ENCODE peak calls at places on chromosomes 1 and 21, in nine cellular contexts. K is naive thymus-derived CD4-positive, alpha-beta T cell; M is heart left ventricle; P is endothelial cell of umbilical vein; Z is lung; C is vagina; J is uterus; F is AG04450; D is fibroblast of lung. L is an unnamed sample.

GRCh38 chr1:28915036-28915895 is 897 bp downstream of the EPB41 start:
- DNase-seq in K (peak; percentile 55), M (no peak), P (peak; percentile 59), Z (no peak), C (no peak), J (peak; percentile 26), F (no peak), D (peak; percentile 54), L (no peak)

GRCh38 chr1:248699099-248699498 is 3.5 kb downstream of the OR14I1 start:
- DNase-seq in K (no peak), M (no peak), P (no peak), Z (no peak), C (no peak), J (no peak), F (no peak), D (no peak), L (no peak)

GRCh38 chr1:6260433-6260934 is 414 bp downstream of the GPR153 start:
- DNase-seq in K (no peak), M (no peak), P (peak; percentile 19), Z (no peak), C (no peak), J (no peak), F (no peak), D (no peak), L (peak; percentile 61)

GRCh38 chr1:145714524-145715111 is 4.7 kb upstream of the CD160 start:
- DNase-seq in K (no peak), M (peak; percentile 65), P (no peak), Z (no peak), C (no peak), J (no peak), F (no peak), D (no peak), L (no peak)

GRCh38 chr1:25650219-25650576 is 33.6 kb downstream of the MAN1C1 start:
- DNase-seq in K (no peak), M (no peak), P (no peak), Z (no peak), C (no peak), J (no peak), F (no peak), D (no peak), L (no peak)

GRCh38 chr1:47527653-47528272 is 89.9 kb downstream of the FOXD2 start:
- DNase-seq in K (no peak), M (no peak), P (peak; percentile 28), Z (peak; percentile 52), C (no peak), J (no peak), F (no peak), D (no peak), L (peak; percentile 30)

GRCh38 chr1:1554926-1555915 is 14.8 kb upstream of the TMEM240 start:
- DNase-seq in K (no peak), M (no peak), P (peak; percentile 20), Z (no peak), C (no peak), J (no peak), F (no peak), D (peak; percentile 74), L (peak; percentile 69)

GRCh38 chr1:11648732-11649158 is 5.5 kb downstream of the FBXO2 start:
- DNase-seq in K (peak; percentile 49), M (no peak), P (no peak), Z (no peak), C (no peak), J (no peak), F (no peak), D (no peak), L (peak; percentile 90)

GRCh38 chr1:32014937-32015363 is 1.3 kb downstream of the KHDRBS1 start:
- DNase-seq in K (no peak), M (no peak), P (peak; percentile 58), Z (no peak), C (no peak), J (no peak), F (no peak), D (no peak), L (no peak)

GRCh38 chr1:233289676-233290075 is 5.8 kb downstream of the PCNX2 start:
- DNase-seq in K (no peak), M (no peak), P (peak; percentile 23), Z (no peak), C (no peak), J (no peak), F (no peak), D (no peak), L (no peak)

GRCh38 chr1:5993553-5994510 is 1.6 kb upstream of the NPHP4 start:
- DNase-seq in K (peak; percentile 17), M (peak; percentile 63), P (no peak), Z (no peak), C (no peak), J (no peak), F (no peak), D (no peak), L (peak; percentile 90)

GRCh38 chr1:78911956-78912880 is 94.3 kb downstream of the ADGRL4 start:
- DNase-seq in K (no peak), M (no peak), P (no peak), Z (no peak), C (no peak), J (no peak), F (no peak), D (peak; percentile 50), L (no peak)

GRCh38 chr1:226736001-226736907 is 2.8 kb downstream of the ITPKB start:
- DNase-seq in K (no peak), M (peak; percentile 75), P (no peak), Z (no peak), C (no peak), J (peak; percentile 67), F (no peak), D (no peak), L (no peak)

GRCh38 chr1:176843352-176844297 is 320.9 kb downstream of the ASTN1 start:
- DNase-seq in K (no peak), M (no peak), P (no peak), Z (no peak), C (no peak), J (peak; percentile 17), F (peak; percentile 0), D (peak; percentile 52), L (peak; percentile 67)

GRCh38 chr1:106498238-106498637 is 558.2 kb upstream of the PRMT6 start:
- DNase-seq in K (no peak), M (no peak), P (no peak), Z (no peak), C (no peak), J (no peak), F (no peak), D (peak; percentile 1), L (no peak)

GRCh38 chr1:179184403-179184802 is 45.1 kb downstream of the ABL2 start:
- DNase-seq in K (no peak), M (no peak), P (no peak), Z (no peak), C (no peak), J (no peak), F (no peak), D (no peak), L (no peak)

GRCh38 chr1:234503193-234504050 is 24.4 kb upstream of the TARBP1 start:
- DNase-seq in K (no peak), M (no peak), P (no peak), Z (no peak), C (no peak), J (no peak), F (no peak), D (no peak), L (no peak)

GRCh38 chr21:27244356-27244755 is 277.5 kb upstream of the ADAMTS5 start:
- DNase-seq in K (no peak), M (no peak), P (no peak), Z (no peak), C (no peak), J (no peak), F (no peak), D (peak; percentile 57), L (no peak)

GRCh38 chr1:28855469-28855944 is 43.5 kb downstream of the OPRD1 start:
- DNase-seq in K (no peak), M (no peak), P (no peak), Z (no peak), C (no peak), J (no peak), F (no peak), D (no peak), L (peak; percentile 67)

GRCh38 chr1:7432896-7433380 is 338.2 kb upstream of the VAMP3 start:
- DNase-seq in K (no peak), M (peak; percentile 33), P (no peak), Z (no peak), C (no peak), J (no peak), F (no peak), D (no peak), L (no peak)

DNA sequence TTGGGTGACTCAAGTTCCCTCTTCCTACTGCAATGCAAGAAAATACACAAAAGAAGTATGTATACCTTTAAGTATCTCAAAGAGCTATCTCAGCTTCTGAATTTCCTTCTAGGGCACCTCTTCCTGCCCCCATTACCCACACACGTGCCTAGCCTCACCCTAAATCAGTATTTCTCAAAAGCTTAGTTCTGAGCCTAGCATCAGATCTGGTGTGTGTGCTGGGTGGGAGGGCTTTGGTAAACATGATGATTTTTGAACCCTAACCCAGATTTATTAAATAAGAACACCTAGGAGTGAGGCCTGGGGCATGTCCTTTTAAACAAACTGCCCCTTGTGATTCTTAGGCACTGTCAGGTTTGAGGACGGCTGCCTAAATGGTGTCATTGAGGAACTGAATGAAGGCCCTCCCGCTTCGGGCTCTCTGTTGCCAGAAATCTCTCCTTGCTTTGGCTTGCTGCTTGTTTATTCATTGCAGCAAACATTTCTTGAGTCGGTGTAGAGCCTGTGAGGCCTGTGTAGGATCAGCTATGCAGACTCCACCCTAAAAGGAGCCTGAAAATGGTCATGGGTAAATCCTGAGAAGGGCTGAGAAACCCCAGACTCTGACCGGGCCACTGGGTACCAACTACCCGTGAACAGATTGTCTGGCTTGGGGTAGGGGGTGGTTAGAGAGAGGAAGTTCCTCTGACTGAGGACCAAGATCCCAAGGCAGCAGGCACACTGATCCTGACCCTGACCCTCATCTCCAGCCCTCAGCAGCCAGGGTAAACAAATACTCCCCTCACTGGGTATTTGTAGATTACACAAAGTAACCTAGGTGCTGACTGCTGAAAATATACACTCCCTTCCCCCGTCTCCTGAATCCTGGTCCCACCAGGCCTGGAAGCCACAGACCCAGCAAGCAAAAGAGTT is 3.0 kb downstream of the IL6R start:
- DNase-seq in K (peak; percentile 35), M (no peak), P (no peak), Z (no peak), C (no peak), J (peak; percentile 44), F (no peak), D (peak; percentile 42), L (no peak)
- H3K4me3 ChIP-seq in K (peak overlapping the region; percentile 72), M (peak overlapping the region; percentile 73), P (no peak overlapping the region), Z (no peak overlapping the region), C (peak overlapping the region; percentile 2), J (no peak overlapping the region), F (no peak overlapping the region), D (no peak overlapping the region), L (no peak overlapping the region)

GRCh38 chr21:45535341-45536081 is 6.7 kb downstream of the SLC19A1 start:
- DNase-seq in K (no peak), M (peak; percentile 63), P (no peak), Z (no peak), C (no peak), J (peak; percentile 14), F (no peak), D (no peak), L (no peak)
- H3K4me3 ChIP-seq in K (no peak overlapping the region), M (no peak overlapping the region), P (no peak overlapping the region), Z (no peak overlapping the region), C (no peak overlapping the region), J (no peak overlapping the region), F (no peak overlapping the region), D (no peak overlapping the region), L (no peak overlapping the region)

GRCh38 chr1:212945761-212946160 is 4.6 kb upstream of the VASH2 start:
- DNase-seq in K (no peak), M (no peak), P (no peak), Z (no peak), C (no peak), J (no peak), F (no peak), D (no peak), L (no peak)
- H3K4me3 ChIP-seq in K (no peak overlapping the region), M (no peak overlapping the region), P (no peak overlapping the region), Z (no peak overlapping the region), C (no peak overlapping the region), J (no peak overlapping the region), F (no peak overlapping the region), D (no peak overlapping the region), L (no peak overlapping the region)

GRCh38 chr1:54356680-54357147 is 49.5 kb downstream of the SSBP3 start:
- DNase-seq in K (peak; percentile 58), M (no peak), P (no peak), Z (no peak), C (no peak), J (no peak), F (no peak), D (no peak), L (no peak)
- H3K4me3 ChIP-seq in K (peak overlapping the region; percentile 56), M (no peak overlapping the region), P (no peak overlapping the region), Z (no peak overlapping the region), C (no peak overlapping the region), J (no peak overlapping the region), F (no peak overlapping the region), D (no peak overlapping the region), L (no peak overlapping the region)

L was measured in K562.